ENCODE peak calls at places on chromosomes 3 and 15, in seven cellular contexts. K, U, Y, L, X, H and P are unnamed samples.
A peak's percentile ranks its signal among the peaks of the same experiment; 100 is the strongest.

GRCh38 chr3:128339491-128340012 is 127.1 kb downstream of the DNAJB8 start:
- DNase-seq in Y (no peak), X (no peak), H (no peak), U (no peak), L (no peak), K (no peak), P (no peak)

GRCh38 chr15:60721232-60721576 is 242.3 kb upstream of the ICE2 start:
- DNase-seq in Y (no peak), K (no peak), X (no peak), L (no peak), U (no peak), H (no peak), P (no peak)

GRCh38 chr15:77123854-77124253 is 52.9 kb upstream of the TSPAN3 start:
- DNase-seq in Y (no peak), H (no peak), U (no peak), X (no peak), L (no peak), K (no peak), P (no peak)

GRCh38 chr15:73602992-73603391 is 30.2 kb downstream of the NPTN start:
- DNase-seq in Y (no peak), U (no peak), K (no peak), X (no peak), H (no peak), L (no peak), P (no peak)

GRCh38 chr3:196016485-196016884 is 65.4 kb downstream of the TFRC start:
- DNase-seq in Y (peak; percentile 54), U (no peak), L (no peak), K (no peak), H (no peak), X (no peak), P (no peak)

GRCh38 chr3:127012091-127012490 is 29.2 kb downstream of the PLXNA1 start:
- DNase-seq in U (no peak), H (no peak), K (no peak), L (no peak), Y (peak; percentile 30), X (no peak), P (no peak)

GRCh38 chr3:13480340-13481318 is 523 bp downstream of the HDAC11 start:
- DNase-seq in X (peak; percentile 66), Y (no peak), U (peak; percentile 14), K (peak; percentile 71), H (no peak), L (no peak), P (peak; percentile 47)

GRCh38 chr3:110623571-110623970 is 448.0 kb upstream of the NECTIN3 start:
- DNase-seq in L (no peak), K (no peak), X (no peak), U (no peak), H (no peak), Y (no peak), P (no peak)

GRCh38 chr3:18122264-18122663 is 302.9 kb downstream of the SATB1 start:
- DNase-seq in L (no peak), U (no peak), K (no peak), X (no peak), Y (no peak), H (no peak), P (no peak)

GRCh38 chr15:94335616-94336015 is 104.3 kb downstream of the MCTP2 start:
- DNase-seq in U (no peak), Y (peak; percentile 39), X (no peak), K (no peak), L (no peak), H (no peak), P (no peak)

GRCh38 chr15:31489801-31490646 is 163.4 kb downstream of the KLF13 start:
- DNase-seq in L (no peak), K (peak; percentile 59), U (peak; percentile 82), X (peak; percentile 78), H (peak; percentile 47), Y (peak; percentile 59), P (peak; percentile 52)

GRCh38 chr15:98946301-98947255 is 61.0 kb downstream of the PGPEP1L start:
- DNase-seq in H (no peak), X (no peak), L (no peak), K (no peak), U (no peak), Y (no peak), P (no peak)

GRCh38 chr3:87968668-87969067 is 90.1 kb downstream of the CGGBP1 start:
- DNase-seq in Y (no peak), K (peak; percentile 20), L (no peak), X (no peak), U (no peak), H (no peak), P (no peak)

GRCh38 chr3:17133637-17134545 is 249.1 kb downstream of the PLCL2 start:
- DNase-seq in Y (no peak), X (no peak), U (no peak), K (no peak), H (no peak), L (peak; percentile 14), P (no peak)

GRCh38 chr3:189786479-189787064 is 155.4 kb downstream of the TP63 start:
- DNase-seq in L (no peak), K (no peak), X (peak; percentile 53), U (no peak), H (no peak), Y (no peak), P (no peak)

GRCh38 chr15:88638626-88639372 is at the start of gene ISG20:
- DNase-seq in U (peak; percentile 97), H (peak; percentile 74), X (peak; percentile 95), Y (peak; percentile 97), L (peak; percentile 93), K (peak; percentile 94), P (peak; percentile 94)

DNA sequence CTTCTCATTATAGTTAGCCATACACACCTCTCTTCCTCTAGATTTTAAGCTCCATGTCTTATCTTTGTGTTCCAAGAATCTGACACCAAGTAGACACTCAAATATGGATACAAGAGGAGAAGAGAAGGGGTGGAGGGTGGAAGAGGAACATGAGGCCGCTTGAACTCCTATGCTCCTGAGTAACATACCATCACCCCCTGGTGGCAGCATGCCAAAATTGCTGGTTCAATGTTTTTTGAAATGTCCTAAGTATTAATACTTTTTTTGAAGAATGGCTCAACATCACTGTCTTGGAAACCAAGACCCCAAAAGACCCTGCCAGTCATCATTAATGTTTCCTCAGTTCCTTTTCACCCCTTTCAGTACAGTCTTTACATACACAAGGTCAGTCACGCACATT is 71.8 kb upstream of the HACD2 start:
- DNase-seq in K (no peak), X (peak; percentile 57), H (no peak), U (peak; percentile 3), L (no peak), Y (no peak), P (no peak)
- TF ChIP-seq CTCF in K (no peak), X (peak; percentile 73), H (peak; percentile 55), U (peak; percentile 64), L (no peak), Y (peak; percentile 62), P (no peak)

DNA sequence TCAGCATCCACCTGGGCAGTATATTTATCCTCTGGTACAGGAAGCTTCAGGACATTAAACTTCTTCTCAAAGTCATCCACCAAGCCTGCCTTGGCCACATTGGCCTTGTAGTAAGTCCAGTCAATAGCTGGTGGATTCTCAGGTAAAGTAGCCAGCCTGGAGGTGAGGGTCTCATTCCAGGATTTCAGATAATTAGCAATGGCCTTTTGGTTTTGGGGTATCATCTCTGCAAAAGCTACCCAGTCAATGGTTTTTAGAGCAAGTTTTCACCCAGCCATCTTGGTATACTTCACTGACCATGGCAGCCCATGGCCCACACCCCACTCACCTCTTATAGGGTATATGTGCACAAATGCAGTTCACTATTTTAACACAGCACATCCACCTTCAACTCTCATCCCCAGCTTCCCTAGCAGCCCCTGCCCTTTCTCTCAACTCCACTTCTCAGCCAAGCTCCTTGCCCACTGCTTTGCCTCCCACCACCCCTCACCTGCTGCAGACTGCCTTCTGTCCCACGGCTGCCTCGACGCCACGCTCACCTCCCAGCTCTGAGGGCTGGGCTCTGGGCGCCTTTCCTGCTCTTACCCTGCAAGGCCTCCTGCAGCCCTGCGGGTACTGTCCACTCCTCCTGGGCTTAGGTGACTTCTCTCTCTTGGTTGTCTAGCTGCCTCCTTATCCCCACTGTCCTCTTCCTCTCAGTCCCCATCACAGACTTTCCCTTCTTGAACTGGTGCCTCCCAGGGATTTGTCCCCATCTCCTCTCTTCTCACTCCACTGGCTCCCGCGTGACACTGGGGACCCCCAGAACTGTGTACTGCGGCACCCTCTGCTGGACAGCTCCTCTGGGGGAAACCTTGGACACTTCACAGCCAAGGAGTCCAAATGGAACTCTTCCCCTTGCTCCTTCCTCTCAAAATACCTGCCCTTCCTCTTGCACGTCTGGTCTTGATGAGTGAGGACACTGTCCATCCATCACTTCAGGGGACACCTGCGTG is 1.7 kb upstream of the TGM5 start:
- DNase-seq in L (no peak), K (no peak), H (no peak), U (no peak), X (peak; percentile 77), Y (no peak), P (no peak)
- TF ChIP-seq CTCF in L (no peak), K (no peak), H (no peak), U (peak; percentile 20), X (peak; percentile 62), Y (peak; percentile 43), P (no peak)

GRCh38 chr3:32780735-32781210 is 37.0 kb upstream of the TRIM71 start:
- DNase-seq in K (peak; percentile 68), X (peak; percentile 99), L (peak; percentile 6), U (no peak), Y (peak; percentile 15), H (peak; percentile 78), P (peak; percentile 48)
- TF ChIP-seq CTCF in K (no peak), X (no peak), L (no peak), U (no peak), Y (no peak), H (no peak), P (no peak)

GRCh38 chr3:10386121-10386520 is 65.2 kb upstream of the SEC13 start:
- DNase-seq in X (no peak), K (no peak), U (no peak), L (no peak), H (no peak), Y (no peak), P (no peak)
- TF ChIP-seq CTCF in X (no peak), K (no peak), U (no peak), L (no peak), H (no peak), Y (no peak), P (no peak)

GRCh38 chr3:170324962-170325361 is 32.6 kb upstream of the SKIL start:
- DNase-seq in L (no peak), U (no peak), H (no peak), Y (no peak), X (peak; percentile 65), K (no peak), P (no peak)
- TF ChIP-seq CTCF in L (no peak), U (peak; percentile 45), H (no peak), Y (no peak), X (peak; percentile 53), K (no peak), P (no peak)

GRCh38 chr3:20245781-20246180 is 59.8 kb upstream of the SGO1 start:
- DNase-seq in Y (no peak), X (no peak), K (no peak), H (no peak), U (no peak), L (no peak), P (no peak)
- TF ChIP-seq CTCF in Y (no peak), X (peak; percentile 10), K (no peak), H (no peak), U (no peak), L (no peak), P (no peak)